ENCODE peak calls at places on chromosomes 11 and 22, in ten cellular contexts. One of them, this sample, is unnamed.

GRCh38 chr11:83051760-83052671 is 19.7 kb downstream of the RAB30 start:
- DNase-seq in central memory CD4-positive, alpha-beta T cell: no peak
- DNase-seq in stimulated activated CD4-positive, alpha-beta T cell treated with anti-CD3 and anti-CD28 coated beads, Interleukin-1b, Interleukin-23, amount 100 ng/mL, for 1 hour: no peak
- DNase-seq in activated CD4-positive, CD25-positive, alpha-beta regulatory T cell treated with anti-CD3 and anti-CD28 coated beads, Interleukin-2, amount 50 U/mL, for 16 hours: no peak
- DNase-seq in ascending aorta: peak; percentile 79
- DNase-seq in activated CD4-positive, alpha-beta T cell treated with anti-CD3 and anti-CD28 coated beads, Interleukin-2, amount 50 U/mL, for 1 hour: no peak
- DNase-seq in cerebellar nuclear complex: peak; percentile 13
- DNase-seq in cardiac muscle cell: no peak
- DNase-seq in T-helper 9 cell: no peak
- DNase-seq in prostate gland: peak; percentile 78
- DNase-seq in this sample: no peak

GRCh38 chr11:69167916-69168691 is 12.4 kb downstream of the SMIM38 start:
- DNase-seq in central memory CD4-positive, alpha-beta T cell: no peak
- DNase-seq in stimulated activated CD4-positive, alpha-beta T cell treated with anti-CD3 and anti-CD28 coated beads, Interleukin-1b, Interleukin-23, amount 100 ng/mL, for 1 hour: no peak
- DNase-seq in activated CD4-positive, CD25-positive, alpha-beta regulatory T cell treated with anti-CD3 and anti-CD28 coated beads, Interleukin-2, amount 50 U/mL, for 16 hours: no peak
- DNase-seq in ascending aorta: no peak
- DNase-seq in activated CD4-positive, alpha-beta T cell treated with anti-CD3 and anti-CD28 coated beads, Interleukin-2, amount 50 U/mL, for 1 hour: no peak
- DNase-seq in cerebellar nuclear complex: no peak
- DNase-seq in cardiac muscle cell: no peak
- DNase-seq in T-helper 9 cell: no peak
- DNase-seq in prostate gland: no peak
- DNase-seq in this sample: no peak

GRCh38 chr11:6926208-6927029 is at the start of gene ZNF215:
- DNase-seq in central memory CD4-positive, alpha-beta T cell: no peak
- DNase-seq in stimulated activated CD4-positive, alpha-beta T cell treated with anti-CD3 and anti-CD28 coated beads, Interleukin-1b, Interleukin-23, amount 100 ng/mL, for 1 hour: no peak
- DNase-seq in activated CD4-positive, CD25-positive, alpha-beta regulatory T cell treated with anti-CD3 and anti-CD28 coated beads, Interleukin-2, amount 50 U/mL, for 16 hours: no peak
- DNase-seq in ascending aorta: peak; percentile 86
- DNase-seq in activated CD4-positive, alpha-beta T cell treated with anti-CD3 and anti-CD28 coated beads, Interleukin-2, amount 50 U/mL, for 1 hour: peak; percentile 0
- DNase-seq in cerebellar nuclear complex: no peak
- DNase-seq in cardiac muscle cell: peak; percentile 78
- DNase-seq in T-helper 9 cell: no peak
- DNase-seq in prostate gland: peak; percentile 33
- DNase-seq in this sample: peak; percentile 60

GRCh38 chr22:21098099-21098671 is 52.4 kb downstream of the LRRC74B start:
- DNase-seq in central memory CD4-positive, alpha-beta T cell: no peak
- DNase-seq in stimulated activated CD4-positive, alpha-beta T cell treated with anti-CD3 and anti-CD28 coated beads, Interleukin-1b, Interleukin-23, amount 100 ng/mL, for 1 hour: no peak
- DNase-seq in activated CD4-positive, CD25-positive, alpha-beta regulatory T cell treated with anti-CD3 and anti-CD28 coated beads, Interleukin-2, amount 50 U/mL, for 16 hours: no peak
- DNase-seq in ascending aorta: no peak
- DNase-seq in activated CD4-positive, alpha-beta T cell treated with anti-CD3 and anti-CD28 coated beads, Interleukin-2, amount 50 U/mL, for 1 hour: no peak
- DNase-seq in cerebellar nuclear complex: no peak
- DNase-seq in cardiac muscle cell: no peak
- DNase-seq in T-helper 9 cell: no peak
- DNase-seq in prostate gland: no peak
- DNase-seq in this sample: no peak

GRCh38 chr11:2750601-2751522 is 51.1 kb upstream of the KCNQ1OT1 start:
- DNase-seq in central memory CD4-positive, alpha-beta T cell: no peak
- DNase-seq in stimulated activated CD4-positive, alpha-beta T cell treated with anti-CD3 and anti-CD28 coated beads, Interleukin-1b, Interleukin-23, amount 100 ng/mL, for 1 hour: no peak
- DNase-seq in activated CD4-positive, CD25-positive, alpha-beta regulatory T cell treated with anti-CD3 and anti-CD28 coated beads, Interleukin-2, amount 50 U/mL, for 16 hours: no peak
- DNase-seq in ascending aorta: no peak
- DNase-seq in activated CD4-positive, alpha-beta T cell treated with anti-CD3 and anti-CD28 coated beads, Interleukin-2, amount 50 U/mL, for 1 hour: no peak
- DNase-seq in cerebellar nuclear complex: no peak
- DNase-seq in cardiac muscle cell: no peak
- DNase-seq in T-helper 9 cell: no peak
- DNase-seq in prostate gland: peak; percentile 29
- DNase-seq in this sample: peak; percentile 9

GRCh38 chr22:27113211-27114030 is 456.0 kb downstream of the MIAT start:
- DNase-seq in central memory CD4-positive, alpha-beta T cell: no peak
- DNase-seq in stimulated activated CD4-positive, alpha-beta T cell treated with anti-CD3 and anti-CD28 coated beads, Interleukin-1b, Interleukin-23, amount 100 ng/mL, for 1 hour: no peak
- DNase-seq in activated CD4-positive, CD25-positive, alpha-beta regulatory T cell treated with anti-CD3 and anti-CD28 coated beads, Interleukin-2, amount 50 U/mL, for 16 hours: no peak
- DNase-seq in ascending aorta: peak; percentile 93
- DNase-seq in activated CD4-positive, alpha-beta T cell treated with anti-CD3 and anti-CD28 coated beads, Interleukin-2, amount 50 U/mL, for 1 hour: no peak
- DNase-seq in cerebellar nuclear complex: no peak
- DNase-seq in cardiac muscle cell: no peak
- DNase-seq in T-helper 9 cell: no peak
- DNase-seq in prostate gland: peak; percentile 34
- DNase-seq in this sample: no peak

GRCh38 chr11:9208726-9209501 is 56.2 kb downstream of the DENND5A start:
- DNase-seq in central memory CD4-positive, alpha-beta T cell: no peak
- DNase-seq in stimulated activated CD4-positive, alpha-beta T cell treated with anti-CD3 and anti-CD28 coated beads, Interleukin-1b, Interleukin-23, amount 100 ng/mL, for 1 hour: no peak
- DNase-seq in activated CD4-positive, CD25-positive, alpha-beta regulatory T cell treated with anti-CD3 and anti-CD28 coated beads, Interleukin-2, amount 50 U/mL, for 16 hours: no peak
- DNase-seq in ascending aorta: no peak
- DNase-seq in activated CD4-positive, alpha-beta T cell treated with anti-CD3 and anti-CD28 coated beads, Interleukin-2, amount 50 U/mL, for 1 hour: no peak
- DNase-seq in cerebellar nuclear complex: no peak
- DNase-seq in cardiac muscle cell: peak; percentile 26
- DNase-seq in T-helper 9 cell: no peak
- DNase-seq in prostate gland: no peak
- DNase-seq in this sample: no peak

GRCh38 chr11:112811781-112812180 is 149.4 kb upstream of the NCAM1 start:
- DNase-seq in central memory CD4-positive, alpha-beta T cell: no peak
- DNase-seq in stimulated activated CD4-positive, alpha-beta T cell treated with anti-CD3 and anti-CD28 coated beads, Interleukin-1b, Interleukin-23, amount 100 ng/mL, for 1 hour: no peak
- DNase-seq in activated CD4-positive, CD25-positive, alpha-beta regulatory T cell treated with anti-CD3 and anti-CD28 coated beads, Interleukin-2, amount 50 U/mL, for 16 hours: no peak
- DNase-seq in ascending aorta: no peak
- DNase-seq in activated CD4-positive, alpha-beta T cell treated with anti-CD3 and anti-CD28 coated beads, Interleukin-2, amount 50 U/mL, for 1 hour: no peak
- DNase-seq in cerebellar nuclear complex: no peak
- DNase-seq in cardiac muscle cell: no peak
- DNase-seq in T-helper 9 cell: no peak
- DNase-seq in prostate gland: no peak
- DNase-seq in this sample: no peak

GRCh38 chr22:22593964-22594656 is 35.0 kb upstream of the PRAME start:
- DNase-seq in central memory CD4-positive, alpha-beta T cell: peak; percentile 30
- DNase-seq in stimulated activated CD4-positive, alpha-beta T cell treated with anti-CD3 and anti-CD28 coated beads, Interleukin-1b, Interleukin-23, amount 100 ng/mL, for 1 hour: peak; percentile 11
- DNase-seq in activated CD4-positive, CD25-positive, alpha-beta regulatory T cell treated with anti-CD3 and anti-CD28 coated beads, Interleukin-2, amount 50 U/mL, for 16 hours: peak; percentile 18
- DNase-seq in ascending aorta: no peak
- DNase-seq in activated CD4-positive, alpha-beta T cell treated with anti-CD3 and anti-CD28 coated beads, Interleukin-2, amount 50 U/mL, for 1 hour: peak; percentile 43
- DNase-seq in cerebellar nuclear complex: no peak
- DNase-seq in cardiac muscle cell: no peak
- DNase-seq in T-helper 9 cell: peak; percentile 32
- DNase-seq in prostate gland: no peak
- DNase-seq in this sample: no peak

GRCh38 chr11:117022526-117022925 is 75.7 kb downstream of the SIK3 start:
- DNase-seq in central memory CD4-positive, alpha-beta T cell: peak; percentile 59
- DNase-seq in stimulated activated CD4-positive, alpha-beta T cell treated with anti-CD3 and anti-CD28 coated beads, Interleukin-1b, Interleukin-23, amount 100 ng/mL, for 1 hour: no peak
- DNase-seq in activated CD4-positive, CD25-positive, alpha-beta regulatory T cell treated with anti-CD3 and anti-CD28 coated beads, Interleukin-2, amount 50 U/mL, for 16 hours: no peak
- DNase-seq in ascending aorta: no peak
- DNase-seq in activated CD4-positive, alpha-beta T cell treated with anti-CD3 and anti-CD28 coated beads, Interleukin-2, amount 50 U/mL, for 1 hour: no peak
- DNase-seq in cerebellar nuclear complex: no peak
- DNase-seq in cardiac muscle cell: no peak
- DNase-seq in T-helper 9 cell: no peak
- DNase-seq in prostate gland: no peak
- DNase-seq in this sample: no peak

GRCh38 chr22:27718186-27719032 is 83.1 kb downstream of the MN1 start:
- DNase-seq in central memory CD4-positive, alpha-beta T cell: no peak
- DNase-seq in stimulated activated CD4-positive, alpha-beta T cell treated with anti-CD3 and anti-CD28 coated beads, Interleukin-1b, Interleukin-23, amount 100 ng/mL, for 1 hour: no peak
- DNase-seq in activated CD4-positive, CD25-positive, alpha-beta regulatory T cell treated with anti-CD3 and anti-CD28 coated beads, Interleukin-2, amount 50 U/mL, for 16 hours: no peak
- DNase-seq in ascending aorta: peak; percentile 89
- DNase-seq in activated CD4-positive, alpha-beta T cell treated with anti-CD3 and anti-CD28 coated beads, Interleukin-2, amount 50 U/mL, for 1 hour: no peak
- DNase-seq in cerebellar nuclear complex: no peak
- DNase-seq in cardiac muscle cell: peak; percentile 28
- DNase-seq in T-helper 9 cell: no peak
- DNase-seq in prostate gland: peak; percentile 9
- DNase-seq in this sample: no peak

GRCh38 chr11:134752526-134752925 is 340.5 kb upstream of the B3GAT1 start:
- DNase-seq in central memory CD4-positive, alpha-beta T cell: no peak
- DNase-seq in stimulated activated CD4-positive, alpha-beta T cell treated with anti-CD3 and anti-CD28 coated beads, Interleukin-1b, Interleukin-23, amount 100 ng/mL, for 1 hour: no peak
- DNase-seq in activated CD4-positive, CD25-positive, alpha-beta regulatory T cell treated with anti-CD3 and anti-CD28 coated beads, Interleukin-2, amount 50 U/mL, for 16 hours: no peak
- DNase-seq in ascending aorta: peak; percentile 28
- DNase-seq in activated CD4-positive, alpha-beta T cell treated with anti-CD3 and anti-CD28 coated beads, Interleukin-2, amount 50 U/mL, for 1 hour: no peak
- DNase-seq in cerebellar nuclear complex: no peak
- DNase-seq in cardiac muscle cell: no peak
- DNase-seq in T-helper 9 cell: no peak
- DNase-seq in prostate gland: no peak
- DNase-seq in this sample: no peak

GRCh38 chr11:117835576-117835975 is 11.0 kb upstream of the FXYD2 start:
- DNase-seq in central memory CD4-positive, alpha-beta T cell: no peak
- DNase-seq in stimulated activated CD4-positive, alpha-beta T cell treated with anti-CD3 and anti-CD28 coated beads, Interleukin-1b, Interleukin-23, amount 100 ng/mL, for 1 hour: no peak
- DNase-seq in activated CD4-positive, CD25-positive, alpha-beta regulatory T cell treated with anti-CD3 and anti-CD28 coated beads, Interleukin-2, amount 50 U/mL, for 16 hours: no peak
- DNase-seq in ascending aorta: no peak
- DNase-seq in activated CD4-positive, alpha-beta T cell treated with anti-CD3 and anti-CD28 coated beads, Interleukin-2, amount 50 U/mL, for 1 hour: no peak
- DNase-seq in cerebellar nuclear complex: no peak
- DNase-seq in cardiac muscle cell: no peak
- DNase-seq in T-helper 9 cell: no peak
- DNase-seq in prostate gland: no peak
- DNase-seq in this sample: peak; percentile 13

GRCh38 chr11:69732910-69733309 is 29.1 kb upstream of the FGF19 start:
- DNase-seq in central memory CD4-positive, alpha-beta T cell: no peak
- DNase-seq in stimulated activated CD4-positive, alpha-beta T cell treated with anti-CD3 and anti-CD28 coated beads, Interleukin-1b, Interleukin-23, amount 100 ng/mL, for 1 hour: no peak
- DNase-seq in activated CD4-positive, CD25-positive, alpha-beta regulatory T cell treated with anti-CD3 and anti-CD28 coated beads, Interleukin-2, amount 50 U/mL, for 16 hours: no peak
- DNase-seq in ascending aorta: no peak
- DNase-seq in activated CD4-positive, alpha-beta T cell treated with anti-CD3 and anti-CD28 coated beads, Interleukin-2, amount 50 U/mL, for 1 hour: no peak
- DNase-seq in cerebellar nuclear complex: no peak
- DNase-seq in cardiac muscle cell: no peak
- DNase-seq in T-helper 9 cell: no peak
- DNase-seq in prostate gland: no peak
- DNase-seq in this sample: no peak

GRCh38 chr11:70495351-70496310 is 97.3 kb downstream of the CTTN start:
- DNase-seq in central memory CD4-positive, alpha-beta T cell: no peak
- DNase-seq in stimulated activated CD4-positive, alpha-beta T cell treated with anti-CD3 and anti-CD28 coated beads, Interleukin-1b, Interleukin-23, amount 100 ng/mL, for 1 hour: no peak
- DNase-seq in activated CD4-positive, CD25-positive, alpha-beta regulatory T cell treated with anti-CD3 and anti-CD28 coated beads, Interleukin-2, amount 50 U/mL, for 16 hours: no peak
- DNase-seq in ascending aorta: no peak
- DNase-seq in activated CD4-positive, alpha-beta T cell treated with anti-CD3 and anti-CD28 coated beads, Interleukin-2, amount 50 U/mL, for 1 hour: no peak
- DNase-seq in cerebellar nuclear complex: no peak
- DNase-seq in cardiac muscle cell: no peak
- DNase-seq in T-helper 9 cell: no peak
- DNase-seq in prostate gland: no peak
- DNase-seq in this sample: no peak

GRCh38 chr11:117010808-117011540 is 87.3 kb downstream of the SIK3 start:
- DNase-seq in central memory CD4-positive, alpha-beta T cell: no peak
- DNase-seq in stimulated activated CD4-positive, alpha-beta T cell treated with anti-CD3 and anti-CD28 coated beads, Interleukin-1b, Interleukin-23, amount 100 ng/mL, for 1 hour: no peak
- DNase-seq in activated CD4-positive, CD25-positive, alpha-beta regulatory T cell treated with anti-CD3 and anti-CD28 coated beads, Interleukin-2, amount 50 U/mL, for 16 hours: no peak
- DNase-seq in ascending aorta: no peak
- DNase-seq in activated CD4-positive, alpha-beta T cell treated with anti-CD3 and anti-CD28 coated beads, Interleukin-2, amount 50 U/mL, for 1 hour: no peak
- DNase-seq in cerebellar nuclear complex: no peak
- DNase-seq in cardiac muscle cell: no peak
- DNase-seq in T-helper 9 cell: no peak
- DNase-seq in prostate gland: no peak
- DNase-seq in this sample: no peak

GRCh38 chr22:29938285-29938693 is 55.3 kb downstream of the MTMR3 start:
- DNase-seq in central memory CD4-positive, alpha-beta T cell: no peak
- DNase-seq in stimulated activated CD4-positive, alpha-beta T cell treated with anti-CD3 and anti-CD28 coated beads, Interleukin-1b, Interleukin-23, amount 100 ng/mL, for 1 hour: no peak
- DNase-seq in activated CD4-positive, CD25-positive, alpha-beta regulatory T cell treated with anti-CD3 and anti-CD28 coated beads, Interleukin-2, amount 50 U/mL, for 16 hours: no peak
- DNase-seq in ascending aorta: no peak
- DNase-seq in activated CD4-positive, alpha-beta T cell treated with anti-CD3 and anti-CD28 coated beads, Interleukin-2, amount 50 U/mL, for 1 hour: no peak
- DNase-seq in cerebellar nuclear complex: no peak
- DNase-seq in cardiac muscle cell: no peak
- DNase-seq in T-helper 9 cell: no peak
- DNase-seq in prostate gland: no peak
- DNase-seq in this sample: no peak

GRCh38 chr11:31805037-31805628 is 6.0 kb downstream of the PAX6 start:
- DNase-seq in central memory CD4-positive, alpha-beta T cell: no peak
- DNase-seq in stimulated activated CD4-positive, alpha-beta T cell treated with anti-CD3 and anti-CD28 coated beads, Interleukin-1b, Interleukin-23, amount 100 ng/mL, for 1 hour: no peak
- DNase-seq in activated CD4-positive, CD25-positive, alpha-beta regulatory T cell treated with anti-CD3 and anti-CD28 coated beads, Interleukin-2, amount 50 U/mL, for 16 hours: no peak
- DNase-seq in ascending aorta: no peak
- DNase-seq in activated CD4-positive, alpha-beta T cell treated with anti-CD3 and anti-CD28 coated beads, Interleukin-2, amount 50 U/mL, for 1 hour: no peak
- DNase-seq in cerebellar nuclear complex: no peak
- DNase-seq in cardiac muscle cell: no peak
- DNase-seq in T-helper 9 cell: no peak
- DNase-seq in prostate gland: no peak
- DNase-seq in this sample: peak; percentile 2

GRCh38 chr11:125378083-125378482 is 118.0 kb downstream of the FEZ1 start:
- DNase-seq in central memory CD4-positive, alpha-beta T cell: no peak
- DNase-seq in stimulated activated CD4-positive, alpha-beta T cell treated with anti-CD3 and anti-CD28 coated beads, Interleukin-1b, Interleukin-23, amount 100 ng/mL, for 1 hour: no peak
- DNase-seq in activated CD4-positive, CD25-positive, alpha-beta regulatory T cell treated with anti-CD3 and anti-CD28 coated beads, Interleukin-2, amount 50 U/mL, for 16 hours: no peak
- DNase-seq in ascending aorta: no peak
- DNase-seq in activated CD4-positive, alpha-beta T cell treated with anti-CD3 and anti-CD28 coated beads, Interleukin-2, amount 50 U/mL, for 1 hour: no peak
- DNase-seq in cerebellar nuclear complex: no peak
- DNase-seq in cardiac muscle cell: no peak
- DNase-seq in T-helper 9 cell: no peak
- DNase-seq in prostate gland: no peak
- DNase-seq in this sample: no peak

This sample was measured in activated naive CD4-positive, alpha-beta T cell treated with anti-CD3 and anti-CD28 coated beads, Interleukin-2, amount 50 U/mL, for 72 hours.